ENCODE peak calls at places on chromosomes 5 and 9, in seven cellular contexts. Q, F, C, L, H, K and D are unnamed samples.

GRCh38 chr5:57989378-57989777 is 470.5 kb downstream of the PLK2 start:
- DNase-seq in Q (no peak), F (peak), C (no peak), L (no peak), H (no peak), K (no peak), D (no peak)

GRCh38 chr9:128340691-128341434 is 536 bp downstream of the SLC27A4 start:
- DNase-seq in Q (peak), F (no peak), C (peak), L (no peak), H (peak), K (no peak), D (no peak)

GRCh38 chr5:125700380-125700856 is 722.8 kb upstream of the GRAMD2B start:
- DNase-seq in Q (no peak), F (no peak), C (peak), L (no peak), H (peak), K (no peak), D (no peak)

GRCh38 chr9:85527331-85528015 is 214.3 kb downstream of the AGTPBP1 start:
- DNase-seq in Q (no peak), F (no peak), C (no peak), L (no peak), H (no peak), K (no peak), D (no peak)

GRCh38 chr5:159104058-159104651 is 4.4 kb upstream of the EBF1 start:
- DNase-seq in Q (peak), F (no peak), C (peak), L (no peak), H (peak), K (no peak), D (no peak)

GRCh38 chr9:113899205-113899604 is 23.1 kb downstream of the ZNF618 start:
- DNase-seq in Q (no peak), F (no peak), C (no peak), L (no peak), H (no peak), K (no peak), D (no peak)

GRCh38 chr9:9612270-9612669 is 1000.5 kb downstream of the PTPRD start:
- DNase-seq in Q (no peak), F (no peak), C (peak), L (no peak), H (no peak), K (no peak), D (no peak)

GRCh38 chr5:56479701-56480304 is 246.7 kb upstream of the ANKRD55 start:
- DNase-seq in Q (no peak), F (no peak), C (no peak), L (peak), H (no peak), K (no peak), D (no peak)

GRCh38 chr9:129648764-129649115 is 6.8 kb upstream of the ASB6 start:
- DNase-seq in Q (no peak), F (no peak), C (no peak), L (no peak), H (no peak), K (no peak), D (no peak)

GRCh38 chr9:135805422-135806022 is 101.8 kb downstream of the CAMSAP1 start:
- DNase-seq in Q (peak), F (no peak), C (no peak), L (no peak), H (no peak), K (no peak), D (no peak)
- TF ChIP-seq CTCF in Q (no peak), F (no peak), C (no peak), L (no peak), H (no peak), K (no peak), D (no peak)

GRCh38 chr5:180208435-180209081 is 453 bp downstream of the RASGEF1C start:
- DNase-seq in Q (peak), F (no peak), C (no peak), L (no peak), H (peak), K (no peak), D (no peak)
- TF ChIP-seq CTCF in Q (no peak), F (no peak), C (no peak), L (no peak), H (no peak), K (no peak), D (peak)

GRCh38 chr5:10145922-10146321 is 103.8 kb downstream of the ATPSCKMT start:
- DNase-seq in Q (no peak), F (no peak), C (no peak), L (no peak), H (no peak), K (no peak), D (peak)
- TF ChIP-seq CTCF in Q (peak), F (peak), C (no peak), L (peak), H (peak), K (peak), D (peak)

GRCh38 chr9:131298341-131298740 is 8.8 kb downstream of the PLPP7 start:
- DNase-seq in Q (no peak), F (no peak), C (no peak), L (no peak), H (no peak), K (no peak), D (no peak)

GRCh38 chr9:131298816-131299215 is 9.3 kb downstream of the PLPP7 start:
- DNase-seq in Q (no peak), F (no peak), C (no peak), L (no peak), H (no peak), K (no peak), D (no peak)

GRCh38 chr9:131296906-131297500 is 7.5 kb downstream of the PLPP7 start:
- DNase-seq in Q (no peak), F (no peak), C (no peak), L (no peak), H (no peak), K (no peak), D (no peak)

GRCh38 chr9:131297903-131298302 is 8.4 kb downstream of the PLPP7 start:
- DNase-seq in Q (no peak), F (no peak), C (no peak), L (no peak), H (no peak), K (no peak), D (peak)

DNA sequence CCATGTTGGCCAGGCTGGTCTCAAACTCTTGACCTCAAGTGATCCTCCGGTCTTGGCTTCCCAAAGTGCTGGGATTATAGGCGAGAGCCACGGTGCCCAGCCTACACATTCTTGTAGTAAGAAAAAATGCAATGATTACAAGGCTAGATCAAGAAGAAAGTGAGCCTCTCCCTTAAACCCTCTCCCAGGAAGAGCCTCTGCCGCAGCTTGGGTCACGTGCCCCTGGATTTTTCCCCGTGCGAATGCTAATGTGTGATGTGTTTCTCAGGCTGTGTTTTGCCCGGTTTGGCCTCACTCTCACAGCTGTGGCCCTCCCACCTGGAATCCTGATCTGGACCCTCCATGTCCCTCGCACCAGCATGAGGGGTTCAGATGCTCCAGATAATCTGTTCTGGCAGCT is 6.9 kb downstream of the PLPP7 start:
- DNase-seq in Q (no peak), F (no peak), C (no peak), L (no peak), H (no peak), K (no peak), D (no peak)
- TF ChIP-seq CTCF in Q (no peak), F (no peak), C (no peak), L (no peak), H (no peak), K (no peak), D (no peak)

GRCh38 chr5:73448451-73449136 is at the start of gene FOXD1:
- DNase-seq in Q (peak), F (peak), C (peak), L (peak), H (peak), K (peak), D (peak)
- TF ChIP-seq CTCF in Q (no peak), F (peak), C (no peak), L (no peak), H (no peak), K (no peak), D (peak)

DNA sequence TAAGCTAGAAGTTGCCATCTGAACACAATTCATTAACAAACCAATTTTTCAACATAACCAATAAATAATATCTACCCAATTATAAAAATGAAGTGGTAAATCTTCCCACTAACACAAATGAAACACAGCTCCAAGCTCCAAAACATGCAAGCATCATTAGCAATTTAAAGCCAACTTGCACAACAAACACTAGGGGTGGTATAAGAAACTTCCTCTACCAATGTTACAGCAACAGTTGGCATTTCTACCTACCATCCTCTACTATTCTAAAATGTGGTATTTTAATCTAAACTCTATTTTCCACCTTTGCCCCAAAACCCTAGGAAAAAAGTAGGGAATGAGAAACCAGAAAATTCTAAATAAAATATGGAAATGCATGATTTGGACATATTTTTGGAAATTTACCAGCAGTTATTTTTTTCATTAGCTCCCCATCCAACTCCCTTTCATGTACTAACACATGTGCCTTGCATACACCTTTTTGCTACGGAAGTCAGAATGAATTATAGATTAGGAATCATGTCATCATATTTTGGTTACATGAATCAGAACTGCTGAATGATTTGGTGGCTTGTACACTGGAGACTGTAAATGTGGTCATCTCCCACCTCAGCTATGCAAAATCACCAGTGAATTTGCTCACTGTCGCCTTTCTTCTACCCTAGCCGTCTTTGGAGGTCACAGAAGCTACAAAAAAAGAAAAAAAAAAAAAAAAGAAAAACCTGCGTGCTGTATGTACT is 4.1 kb downstream of the NR6A1 start:
- DNase-seq in Q (no peak), F (no peak), C (no peak), L (no peak), H (no peak), K (no peak), D (no peak)
- TF ChIP-seq CTCF in Q (peak), F (no peak), C (no peak), L (no peak), H (peak), K (no peak), D (no peak)

DNA sequence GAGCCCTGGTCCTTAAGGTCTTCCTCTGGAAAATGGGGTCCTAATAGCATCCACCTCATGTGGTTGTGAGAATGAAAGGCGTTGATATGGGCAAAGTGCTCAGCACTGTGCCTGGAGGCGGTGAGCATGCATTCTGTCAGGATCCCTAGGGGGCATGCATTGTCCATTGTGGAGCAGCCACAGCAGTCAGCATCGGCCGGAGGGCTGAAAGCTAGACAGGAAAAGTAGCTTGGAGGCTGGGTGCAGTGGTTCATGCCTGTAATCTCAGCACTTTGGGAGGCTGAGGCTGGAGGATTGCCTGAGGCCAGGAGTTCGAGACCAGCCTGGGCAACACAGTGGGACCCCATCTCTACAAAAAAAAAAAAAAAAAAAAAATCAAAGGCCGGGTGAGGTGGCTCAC is 122.2 kb downstream of the LHX2 start:
- DNase-seq in Q (peak), F (no peak), C (peak), L (peak), H (peak), K (no peak), D (no peak)
- TF ChIP-seq CTCF in Q (peak), F (peak), C (peak), L (no peak), H (peak), K (peak), D (peak)

GRCh38 chr5:82352146-82352791 is 74.1 kb upstream of the RPS23 start:
- DNase-seq in Q (no peak), F (no peak), C (no peak), L (no peak), H (no peak), K (no peak), D (no peak)
- TF ChIP-seq CTCF in Q (no peak), F (no peak), C (no peak), L (no peak), H (no peak), K (no peak), D (no peak)

GRCh38 chr5:135253601-135254165 is 145.3 kb downstream of the MACROH2A1 start:
- DNase-seq in Q (no peak), F (no peak), C (no peak), L (no peak), H (no peak), K (no peak), D (no peak)

GRCh38 chr5:135249658-135250057 is 149.4 kb downstream of the MACROH2A1 start:
- DNase-seq in Q (no peak), F (no peak), C (peak), L (no peak), H (no peak), K (no peak), D (no peak)

GRCh38 chr5:135254183-135254582 is 144.8 kb downstream of the MACROH2A1 start:
- DNase-seq in Q (no peak), F (no peak), C (no peak), L (no peak), H (no peak), K (no peak), D (no peak)

GRCh38 chr5:135248801-135249231 is 150.2 kb downstream of the MACROH2A1 start:
- DNase-seq in Q (no peak), F (no peak), C (peak), L (no peak), H (no peak), K (no peak), D (no peak)

DNA sequence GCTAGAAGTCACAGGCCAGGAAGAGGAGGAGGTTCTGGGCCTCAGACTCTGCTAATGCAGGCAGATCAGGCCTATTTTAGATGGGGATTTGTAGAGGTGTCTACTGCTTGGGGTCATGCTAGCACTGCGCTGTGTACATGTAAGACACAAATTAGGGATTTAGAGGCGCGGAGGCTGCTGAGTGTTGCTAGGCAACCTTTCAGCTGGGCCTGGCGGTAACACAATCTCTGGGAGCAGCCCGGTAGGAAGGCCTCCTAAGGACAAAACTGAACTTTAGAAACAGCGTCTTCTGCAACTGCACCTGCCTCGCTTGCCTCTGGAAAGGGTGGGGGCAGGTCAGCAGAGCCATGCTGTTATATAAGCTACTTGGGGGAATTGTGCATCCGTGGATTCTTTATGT is 147.9 kb downstream of the MACROH2A1 start:
- DNase-seq in Q (peak), F (no peak), C (no peak), L (no peak), H (peak), K (no peak), D (no peak)
- TF ChIP-seq CTCF in Q (no peak), F (no peak), C (no peak), L (no peak), H (no peak), K (no peak), D (no peak)